ENCODE peak calls at places on chromosomes 2 and 18, in seven cellular contexts. U, Z, A, I, H, X and T are unnamed samples.

GRCh38 chr2:29753676-29754444 is 167.5 kb downstream of the ALK start:
- DNase-seq in U (no peak), Z (no peak), A (no peak), I (no peak), H (no peak), X (no peak), T (no peak)

GRCh38 chr2:74917702-74918619 is 40.5 kb upstream of the POLE4 start:
- DNase-seq in U (no peak), Z (no peak), A (no peak), I (no peak), H (no peak), X (no peak), T (no peak)

GRCh38 chr2:41160439-41160838 is 708.5 kb upstream of the SLC8A1 start:
- DNase-seq in U (no peak), Z (no peak), A (no peak), I (no peak), H (no peak), X (no peak), T (no peak)

GRCh38 chr2:84302513-84303412 is 156.3 kb downstream of the SUCLG1 start:
- DNase-seq in U (no peak), Z (peak; percentile 56), A (peak; percentile 55), I (peak; percentile 15), H (no peak), X (no peak), T (peak; percentile 76)

GRCh38 chr2:168976034-168976654 is 55.0 kb downstream of the ABCB11 start:
- DNase-seq in U (no peak), Z (no peak), A (peak; percentile 7), I (no peak), H (no peak), X (no peak), T (no peak)

GRCh38 chr2:1855150-1855549 is 110.8 kb upstream of the PXDN start:
- DNase-seq in U (no peak), Z (no peak), A (peak; percentile 76), I (no peak), H (no peak), X (no peak), T (no peak)

GRCh38 chr2:106020821-106021316 is 173.2 kb downstream of the UXS1 start:
- DNase-seq in U (no peak), Z (no peak), A (peak; percentile 9), I (no peak), H (peak; percentile 39), X (no peak), T (peak; percentile 87)

GRCh38 chr2:97546711-97547110 is 43.0 kb downstream of the ANKRD36B start:
- DNase-seq in U (no peak), Z (no peak), A (no peak), I (no peak), H (no peak), X (no peak), T (no peak)

GRCh38 chr2:37552339-37552738 is 119.1 kb downstream of the CDC42EP3 start:
- DNase-seq in U (no peak), Z (no peak), A (no peak), I (no peak), H (no peak), X (no peak), T (no peak)

GRCh38 chr2:60780741-60781140 is 24.7 kb downstream of the PAPOLG start:
- DNase-seq in U (no peak), Z (no peak), A (no peak), I (no peak), H (no peak), X (no peak), T (no peak)

GRCh38 chr2:96209011-96209728 is 543 bp upstream of the STARD7 start:
- DNase-seq in U (no peak), Z (no peak), A (no peak), I (no peak), H (no peak), X (no peak), T (peak; percentile 9)

GRCh38 chr18:11587846-11588245 is 21.6 kb upstream of the SLC35G4 start:
- DNase-seq in U (no peak), Z (no peak), A (no peak), I (no peak), H (no peak), X (no peak), T (no peak)
- H3K27me3 ChIP-seq in U (no peaks in the 10 kb centered on the region), Z (no peaks in the 10 kb centered on the region), A (no peaks in the 10 kb centered on the region), I (no peaks in the 10 kb centered on the region), H (no peaks in the 10 kb centered on the region), X (no peaks in the 10 kb centered on the region), T (no peaks in the 10 kb centered on the region)

DNA sequence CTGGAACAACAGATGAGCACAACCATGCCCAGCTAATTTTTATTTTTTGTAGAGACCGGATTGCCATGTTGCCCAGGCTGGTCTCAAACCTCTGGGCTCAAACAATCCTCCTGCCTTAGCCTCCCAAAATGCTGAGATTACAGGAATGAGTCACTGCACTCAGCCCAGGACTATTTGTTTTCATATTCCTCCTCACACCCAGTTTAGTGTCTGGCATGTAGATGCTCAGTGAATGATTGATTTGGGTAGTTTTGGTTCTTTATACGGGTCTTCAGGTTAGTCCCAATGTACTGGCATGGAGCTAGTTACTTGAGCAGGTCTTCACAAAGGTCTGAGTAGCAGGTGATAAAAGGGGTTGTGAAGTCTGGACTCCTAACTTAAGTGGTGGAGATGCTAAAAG is 6.2 kb downstream of the EIF2B4 start:
- DNase-seq in U (no peak), Z (no peak), A (no peak), I (no peak), H (no peak), X (no peak), T (no peak)
- H3K27ac ChIP-seq in U (no peak overlapping the region), Z (no peak overlapping the region), A (no peak overlapping the region), I (no peak overlapping the region), H (no peak overlapping the region), X (no peak overlapping the region), T (no peak overlapping the region)

GRCh38 chr2:240467149-240467642 is 31.7 kb downstream of the GPC1 start:
- DNase-seq in U (no peak), Z (peak; percentile 1), A (no peak), I (no peak), H (peak; percentile 13), X (peak; percentile 54), T (peak; percentile 2)

GRCh38 chr2:240465268-240465764 is 29.9 kb downstream of the GPC1 start:
- DNase-seq in U (peak; percentile 45), Z (peak; percentile 1), A (no peak), I (no peak), H (no peak), X (peak; percentile 78), T (peak; percentile 2)

GRCh38 chr2:240466579-240467148 is 31.2 kb downstream of the GPC1 start:
- DNase-seq in U (peak; percentile 42), Z (peak; percentile 1), A (no peak), I (no peak), H (peak; percentile 8), X (peak; percentile 66), T (no peak)

GRCh38 chr2:240464514-240465241 is 29.2 kb downstream of the GPC1 start:
- DNase-seq in U (peak; percentile 38), Z (peak; percentile 1), A (no peak), I (no peak), H (peak; percentile 13), X (peak; percentile 69), T (peak; percentile 4)

DNA sequence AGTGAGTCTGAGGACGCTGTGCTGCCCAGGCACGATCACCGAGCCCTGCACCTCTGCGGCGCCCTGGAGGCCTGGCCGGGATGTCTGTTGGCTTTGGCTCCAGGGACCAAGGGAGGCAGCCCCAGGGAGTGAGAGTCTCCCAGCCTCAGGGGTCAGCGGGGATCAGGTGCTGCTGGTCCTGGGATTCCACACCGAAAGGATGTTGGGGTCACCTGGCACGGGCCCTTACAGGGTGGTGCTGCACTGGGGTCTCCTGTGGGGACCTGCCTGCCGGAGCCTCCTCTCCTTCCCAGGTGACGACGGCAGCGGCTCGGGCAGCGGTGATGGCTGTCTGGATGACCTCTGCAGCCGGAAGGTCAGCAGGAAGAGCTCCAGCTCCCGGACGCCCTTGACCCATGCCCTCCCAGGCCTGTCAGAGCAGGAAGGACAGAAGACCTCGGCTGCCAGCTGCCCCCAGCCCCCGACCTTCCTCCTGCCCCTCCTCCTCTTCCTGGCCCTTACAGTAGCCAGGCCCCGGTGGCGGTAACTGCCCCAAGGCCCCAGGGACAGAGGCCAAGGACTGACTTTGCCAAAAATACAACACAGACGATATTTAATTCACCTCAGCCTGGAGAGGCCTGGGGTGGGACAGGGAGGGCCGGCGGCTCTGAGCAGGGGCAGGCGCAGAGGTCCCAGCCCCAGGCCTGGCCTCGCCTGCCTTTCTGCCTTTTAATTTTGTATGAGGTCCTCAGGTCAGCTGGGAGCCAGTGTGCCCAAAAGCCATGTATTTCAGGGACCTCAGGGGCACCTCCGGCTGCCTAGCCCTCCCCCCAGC is 30.5 kb downstream of the GPC1 start:
- DNase-seq in U (peak; percentile 42), Z (peak; percentile 1), A (no peak), I (no peak), H (peak; percentile 15), X (peak; percentile 77), T (peak; percentile 4)
- H3K4me1 ChIP-seq in U (no peaks in the 10 kb centered on the region), Z (no peaks in the 10 kb centered on the region), A (no peaks in the 10 kb centered on the region), I (no peaks in the 10 kb centered on the region), H (no peaks in the 10 kb centered on the region), X (no peaks in the 10 kb centered on the region), T (peaks cover 2% of the 10 kb centered on the region)

DNA sequence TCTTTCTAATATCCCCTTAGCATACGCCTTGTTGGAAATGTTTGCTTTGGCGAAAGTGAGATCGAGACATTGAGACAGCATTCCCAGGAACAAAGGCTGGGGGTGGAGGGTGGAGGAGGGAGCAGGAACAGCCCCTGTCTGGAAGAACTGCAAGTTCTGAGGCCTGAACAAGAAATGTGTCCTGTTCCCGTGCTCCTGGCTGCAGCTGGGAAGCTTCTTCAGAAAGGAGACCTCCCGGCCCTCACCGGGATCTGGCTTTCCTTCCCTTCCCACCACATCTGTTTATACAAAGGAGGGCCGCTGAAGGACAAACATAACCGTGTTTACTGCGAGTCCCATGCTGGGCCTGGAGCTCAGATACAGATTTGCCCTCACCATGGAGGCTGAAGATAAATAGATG is 35.9 kb downstream of the AFF3 start:
- DNase-seq in U (no peak), Z (no peak), A (no peak), I (no peak), H (peak; percentile 67), X (no peak), T (no peak)
- H3K27me3 ChIP-seq in U (no peaks in the 10 kb centered on the region), Z (no peaks in the 10 kb centered on the region), A (peaks cover 62% of the 10 kb centered on the region), I (no peaks in the 10 kb centered on the region), H (no peaks in the 10 kb centered on the region), X (peaks cover 14% of the 10 kb centered on the region), T (peaks cover 5% of the 10 kb centered on the region)

GRCh38 chr18:48974304-48975220 is 23.8 kb upstream of the SMAD7 start:
- DNase-seq in U (no peak), Z (no peak), A (no peak), I (no peak), H (no peak), X (no peak), T (no peak)
- H3K27ac ChIP-seq in U (peak overlapping the region; percentile 74), Z (peak overlapping the region; percentile 86), A (no peak overlapping the region), I (no peak overlapping the region), H (peak overlapping the region; percentile 70), X (no peak overlapping the region), T (no peak overlapping the region)